ENCODE peak calls at places on chromosomes 16 and 17, in six cellular contexts. X is brain microvascular endothelial cell, Z is psoas muscle, N is stomach, G is tibial nerve, K is heart left ventricle. H is an unnamed sample. For H3K36me3, the result is how much of the 10 kb centered on the place peaks cover.

GRCh38 chr17:67829331-67829730 is 4.0 kb downstream of the BPTF start:
- DNase-seq in X (no peak), Z (no peak), N (no peak), G (no peak), K (no peak), H (peak)

GRCh38 chr17:34979650-34980352 is 511 bp upstream of the LIG3 start:
- DNase-seq in X (no peak), Z (no peak), N (no peak), G (no peak), K (no peak), H (no peak)

GRCh38 chr16:81151648-81152047 is 55.5 kb upstream of the GCSH start:
- DNase-seq in X (no peak), Z (no peak), N (no peak), G (no peak), K (no peak), H (no peak)

GRCh38 chr17:80177986-80178590 is 8.3 kb downstream of the CARD14 start:
- DNase-seq in X (peak), Z (no peak), N (no peak), G (no peak), K (no peak), H (no peak)

GRCh38 chr17:69012895-69013805 is 47.6 kb downstream of the ABCA9 start:
- DNase-seq in X (peak), Z (no peak), N (no peak), G (no peak), K (no peak), H (no peak)

GRCh38 chr17:80395402-80396151 is 19.4 kb upstream of the ENDOV start:
- DNase-seq in X (no peak), Z (no peak), N (no peak), G (no peak), K (no peak), H (no peak)

GRCh38 chr17:28357061-28357900 is at the start of gene POLDIP2:
- DNase-seq in X (peak), Z (peak), N (peak), G (peak), K (peak), H (peak)

GRCh38 chr16:83954577-83955016 is 1.6 kb downstream of the OSGIN1 start:
- DNase-seq in X (peak), Z (peak), N (peak), G (peak), K (peak), H (no peak)

GRCh38 chr17:44909681-44910144 is 5.6 kb downstream of the GFAP start:
- DNase-seq in X (peak), Z (no peak), N (no peak), G (no peak), K (no peak), H (no peak)

GRCh38 chr17:55816532-55817272 is 65.9 kb downstream of the PCTP start:
- DNase-seq in X (no peak), Z (no peak), N (no peak), G (no peak), K (no peak), H (no peak)

GRCh38 chr16:31273676-31274075 is 13.9 kb downstream of the ITGAM start:
- DNase-seq in X (no peak), Z (no peak), N (no peak), G (no peak), K (no peak), H (no peak)

GRCh38 chr17:54221499-54221898 is 398.8 kb downstream of the KIF2B start:
- DNase-seq in X (no peak), Z (no peak), N (no peak), G (no peak), K (no peak), H (no peak)

GRCh38 chr17:6095501-6095900 is 25.3 kb downstream of the WSCD1 start:
- DNase-seq in X (no peak), Z (no peak), N (no peak), G (no peak), K (no peak), H (no peak)

GRCh38 chr16:84724619-84725307 is 25.0 kb downstream of the USP10 start:
- DNase-seq in X (no peak), Z (no peak), N (no peak), G (no peak), K (no peak), H (no peak)

GRCh38 chr17:39924691-39925055 is 2.7 kb downstream of the ORMDL3 start:
- DNase-seq in X (no peak), Z (no peak), N (no peak), G (no peak), K (no peak), H (no peak)
- H3K4me3 ChIP-seq in X (no peak), Z (no peak), N (no peak), G (no peak), K (no peak), H (no peak)

GRCh38 chr17:37643118-37643766 is at the start of gene DDX52:
- DNase-seq in X (peak), Z (peak), N (peak), G (peak), K (peak), H (peak)

GRCh38 chr17:37640016-37640415 is 3.2 kb downstream of the DDX52 start:
- DNase-seq in X (no peak), Z (no peak), N (no peak), G (no peak), K (no peak), H (no peak)

GRCh38 chr17:37643829-37644228 is 583 bp upstream of the DDX52 start:
- DNase-seq in X (no peak), Z (no peak), N (peak), G (no peak), K (no peak), H (no peak)

GRCh38 chr17:37642706-37643105 is 540 bp downstream of the DDX52 start:
- DNase-seq in X (peak), Z (no peak), N (no peak), G (no peak), K (no peak), H (no peak)

DNA sequence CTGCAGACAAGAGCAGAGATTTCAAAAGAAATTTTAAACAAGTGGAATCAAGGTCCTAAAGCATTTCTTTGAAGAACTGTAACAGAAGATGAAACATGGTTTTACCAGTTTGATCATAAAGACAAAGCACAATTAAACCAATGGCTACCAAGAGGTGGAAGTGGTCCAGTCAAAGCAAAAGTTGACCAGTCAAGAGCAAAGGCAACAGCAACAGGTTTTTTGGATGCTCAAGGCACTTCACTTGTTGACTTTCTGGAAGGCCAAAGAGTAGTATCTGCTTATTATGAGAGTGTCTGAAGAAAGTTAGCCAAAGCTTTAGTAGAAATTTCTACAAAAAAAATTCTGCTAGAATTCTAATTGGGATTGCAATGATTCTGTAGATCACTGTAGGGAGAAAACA is 5.3 kb downstream of the DDX52 start:
- DNase-seq in X (no peak), Z (no peak), N (no peak), G (no peak), K (no peak), H (no peak)
- H3K27ac ChIP-seq in X (no peak), Z (no peak), N (no peak), G (no peak), K (no peak), H (no peak)

GRCh38 chr16:3481696-3482658 is 13.3 kb downstream of the C16orf90 start:
- DNase-seq in X (no peak), Z (no peak), N (no peak), G (no peak), K (no peak), H (no peak)

GRCh38 chr16:3479654-3480216 is 15.6 kb downstream of the C16orf90 start:
- DNase-seq in X (no peak), Z (no peak), N (no peak), G (no peak), K (no peak), H (no peak)

GRCh38 chr16:3480901-3481695 is 14.2 kb downstream of the C16orf90 start:
- DNase-seq in X (no peak), Z (no peak), N (no peak), G (no peak), K (no peak), H (no peak)

GRCh38 chr16:3475604-3476375 is 19.5 kb downstream of the C16orf90 start:
- DNase-seq in X (no peak), Z (no peak), N (no peak), G (no peak), K (no peak), H (no peak)

DNA sequence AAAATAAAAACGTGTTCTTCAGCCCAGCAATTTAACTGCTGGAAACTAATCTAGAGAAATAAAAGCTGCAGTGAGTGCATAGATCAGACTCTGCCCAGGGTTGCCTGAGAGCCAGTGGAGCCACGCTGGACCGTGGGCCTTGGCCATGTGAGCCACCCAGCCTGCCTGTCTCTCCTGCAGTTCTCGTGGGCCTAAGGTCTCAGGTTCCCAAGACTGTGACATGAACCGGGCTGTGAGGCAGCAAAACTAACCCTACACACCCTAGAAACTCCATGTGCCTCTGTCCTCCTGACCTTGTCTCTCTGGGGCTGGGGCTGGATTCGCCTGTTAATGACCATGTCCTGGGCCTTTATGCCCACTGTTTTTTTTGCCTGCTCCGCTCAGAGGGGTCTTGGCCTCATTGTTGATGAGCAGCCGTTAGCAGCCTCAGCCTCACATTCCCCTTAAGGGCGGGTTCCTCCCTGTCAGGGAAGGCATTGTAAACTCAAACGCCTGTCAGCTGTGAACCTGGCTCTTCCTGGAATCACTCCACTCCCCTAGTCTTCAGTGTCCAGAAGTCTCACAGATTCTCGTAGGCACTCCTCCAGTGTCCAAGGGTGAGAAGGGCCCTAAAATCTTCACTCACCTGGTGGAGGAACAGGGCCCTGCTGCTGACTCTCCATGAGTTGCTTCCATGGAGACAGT is 16.9 kb downstream of the C16orf90 start:
- DNase-seq in X (no peak), Z (no peak), N (no peak), G (no peak), K (no peak), H (no peak)
- H3K36me3 ChIP-seq in X (under half), Z (under half), N (under half), G (under half), K (half or more), H (under half)

GRCh38 chr17:75250009-75250471 is 11.4 kb downstream of the GGA3 start:
- DNase-seq in X (peak), Z (peak), N (peak), G (no peak), K (no peak), H (no peak)
- H3K4me3 ChIP-seq in X (peak), Z (no peak), N (no peak), G (no peak), K (no peak), H (peak)

DNA sequence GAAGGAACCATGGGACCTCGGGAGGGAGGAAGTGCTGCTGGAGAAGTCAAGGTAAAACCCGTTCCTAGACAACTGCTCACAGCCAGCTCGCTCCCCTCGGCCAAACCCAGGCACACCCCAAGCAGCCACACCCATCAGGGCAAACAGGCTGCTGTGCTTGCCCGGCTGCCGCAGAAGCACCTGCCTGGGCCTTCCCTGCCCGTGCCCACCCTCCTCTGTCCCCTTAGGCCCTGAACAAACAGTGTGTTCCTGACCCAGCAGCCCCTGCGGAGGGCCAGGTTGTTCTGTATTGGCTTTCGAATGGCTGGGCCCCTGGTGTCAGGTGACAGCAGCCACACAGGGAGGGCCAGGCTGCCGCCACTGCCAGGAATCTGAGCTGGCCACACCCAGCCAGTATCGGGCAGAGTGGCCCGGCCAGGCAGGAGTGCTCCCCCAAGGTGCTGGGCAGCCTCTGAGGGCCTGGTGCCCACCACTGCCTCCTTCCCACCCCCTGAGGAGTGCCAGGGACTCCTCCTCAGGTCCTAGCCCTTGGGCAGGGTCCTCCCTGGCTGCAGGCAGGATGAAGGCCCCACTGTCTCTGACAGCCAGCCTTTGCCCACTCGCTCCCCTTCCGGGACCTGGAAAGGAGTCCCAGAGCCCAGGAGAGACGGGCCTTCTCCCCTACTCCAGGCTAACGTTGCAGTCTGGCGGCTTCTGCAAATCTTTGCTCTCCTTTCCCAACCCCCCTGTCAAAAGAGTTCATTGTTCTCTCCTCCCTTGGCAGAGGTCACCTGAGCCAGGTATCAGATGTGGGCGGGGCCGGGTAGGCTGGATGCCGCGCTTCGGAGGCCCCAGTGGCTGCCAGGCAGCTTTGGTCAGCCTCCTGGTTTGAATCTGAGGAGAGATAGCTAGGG is 24.0 kb downstream of the LLGL2 start:
- DNase-seq in X (no peak), Z (no peak), N (peak), G (no peak), K (no peak), H (no peak)
- H3K27ac ChIP-seq in X (no peak), Z (no peak), N (peak), G (no peak), K (no peak), H (no peak)

GRCh38 chr16:15972046-15972868 is 22.8 kb downstream of the ABCC1 start:
- DNase-seq in X (no peak), Z (no peak), N (no peak), G (no peak), K (no peak), H (no peak)
- H3K36me3 ChIP-seq in X (under half), Z (under half), N (under half), G (under half), K (under half), H (under half)

DNA sequence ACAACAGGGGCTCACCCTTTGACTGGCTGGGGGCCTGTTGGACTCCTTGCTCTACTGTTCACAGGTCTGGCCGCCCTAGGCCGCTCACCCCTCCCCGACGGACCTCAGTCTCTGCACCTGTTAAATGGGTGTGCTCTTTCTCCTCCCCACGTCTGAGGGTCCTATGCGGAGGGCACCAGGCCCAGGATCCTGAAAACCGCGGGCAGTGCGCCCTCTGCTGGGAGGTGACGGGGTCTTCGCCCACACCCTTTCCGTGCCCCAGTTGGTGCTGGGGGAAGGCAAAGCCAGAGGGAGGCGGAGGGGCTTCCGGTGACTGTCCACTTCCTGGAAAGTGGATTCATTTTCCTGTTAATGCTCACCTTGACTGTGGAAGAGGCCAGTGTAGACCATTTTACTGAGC is 1010.9 kb downstream of the KCNJ18 start:
- DNase-seq in X (no peak), Z (no peak), N (no peak), G (no peak), K (no peak), H (no peak)
- H3K4me3 ChIP-seq in X (no peak), Z (no peak), N (no peak), G (no peak), K (no peak), H (no peak)